ENCODE peak calls at places on chromosomes 3 and 15, in ten cellular contexts. S is lower lobe of right lung, A is breast epithelium, R is heart left ventricle, X is ovary, Q is kidney epithelial cell, V is GM23338, G is pancreas, I is MM.1S, F is tibial artery. Y is an unnamed sample. For H3K27me3, the result is how much of the 10 kb centered on the place peaks cover.

GRCh38 chr3:13282528-13282985 is 137.6 kb downstream of the NUP210 start:
- DNase-seq in S (peak), A (no peak), R (no peak), X (no peak), Q (no peak), V (peak), G (no peak), I (peak), F (no peak), Y (no peak)

GRCh38 chr15:75143738-75144334 is 57.8 kb upstream of the C15orf39 start:
- DNase-seq in S (no peak), A (no peak), R (no peak), X (no peak), Q (no peak), V (peak), G (no peak), I (no peak), F (no peak), Y (no peak)

GRCh38 chr3:25585361-25586166 is 79.1 kb downstream of the TOP2B start:
- DNase-seq in S (no peak), A (no peak), R (no peak), X (no peak), Q (no peak), V (no peak), G (no peak), I (no peak), F (no peak), Y (no peak)

GRCh38 chr3:136106101-136106500 is 90.0 kb downstream of the MSL2 start:
- DNase-seq in S (no peak), A (no peak), R (no peak), X (no peak), Q (no peak), V (no peak), G (no peak), I (no peak), F (no peak), Y (no peak)

GRCh38 chr15:58506064-58506490 is 74.3 kb downstream of the LIPC start:
- DNase-seq in S (no peak), A (peak), R (no peak), X (no peak), Q (no peak), V (no peak), G (no peak), I (no peak), F (no peak), Y (no peak)

GRCh38 chr3:37197810-37198371 is 23.5 kb upstream of the LRRFIP2 start:
- DNase-seq in S (no peak), A (no peak), R (no peak), X (no peak), Q (no peak), V (no peak), G (no peak), I (no peak), F (no peak), Y (no peak)

GRCh38 chr15:44092221-44092620 is 102.8 kb downstream of the FRMD5 start:
- DNase-seq in S (no peak), A (no peak), R (no peak), X (no peak), Q (peak), V (no peak), G (no peak), I (no peak), F (no peak), Y (no peak)

GRCh38 chr3:128083980-128084674 is 31.9 kb downstream of the SEC61A1 start:
- DNase-seq in S (no peak), A (no peak), R (no peak), X (peak), Q (no peak), V (no peak), G (peak), I (no peak), F (no peak), Y (no peak)

GRCh38 chr3:13483286-13483685 is 3.2 kb downstream of the HDAC11 start:
- DNase-seq in S (peak), A (no peak), R (no peak), X (no peak), Q (no peak), V (no peak), G (no peak), I (no peak), F (no peak), Y (no peak)

GRCh38 chr3:15796331-15796730 is 1.4 kb downstream of the ANKRD28 start:
- DNase-seq in S (no peak), A (no peak), R (no peak), X (no peak), Q (no peak), V (no peak), G (no peak), I (no peak), F (no peak), Y (no peak)

GRCh38 chr3:191966556-191966955 is 505.6 kb downstream of the PYDC2 start:
- DNase-seq in S (no peak), A (no peak), R (no peak), X (no peak), Q (no peak), V (no peak), G (no peak), I (no peak), F (no peak), Y (no peak)

GRCh38 chr3:163476179-163476578 is 1602.1 kb downstream of the SI start:
- DNase-seq in S (no peak), A (no peak), R (no peak), X (no peak), Q (no peak), V (peak), G (no peak), I (no peak), F (no peak), Y (no peak)

GRCh38 chr3:46549408-46549904 is 16.6 kb downstream of the LRRC2 start:
- DNase-seq in S (no peak), A (no peak), R (no peak), X (no peak), Q (no peak), V (peak), G (no peak), I (peak), F (no peak), Y (no peak)

GRCh38 chr3:72150634-72151412 is 365.9 kb upstream of the PROK2 start:
- DNase-seq in S (no peak), A (no peak), R (no peak), X (no peak), Q (no peak), V (no peak), G (peak), I (no peak), F (no peak), Y (no peak)

GRCh38 chr3:85605066-85605465 is 646.3 kb downstream of the CADM2 start:
- DNase-seq in S (no peak), A (no peak), R (no peak), X (no peak), Q (no peak), V (no peak), G (no peak), I (no peak), F (no peak), Y (no peak)

GRCh38 chr3:46998121-46998851 is 18.8 kb downstream of the NBEAL2 start:
- DNase-seq in S (peak), A (no peak), R (peak), X (no peak), Q (peak), V (peak), G (peak), I (no peak), F (peak), Y (peak)

GRCh38 chr3:45462522-45463262 is 74.3 kb downstream of the LARS2 start:
- DNase-seq in S (no peak), A (no peak), R (no peak), X (no peak), Q (no peak), V (no peak), G (no peak), I (no peak), F (no peak), Y (peak)

GRCh38 chr15:99969261-99969960 is 236.2 kb upstream of the LYSMD4 start:
- DNase-seq in S (no peak), A (no peak), R (no peak), X (no peak), Q (no peak), V (no peak), G (no peak), I (no peak), F (no peak), Y (no peak)

GRCh38 chr15:85406916-85407315 is 26.5 kb downstream of the AKAP13 start:
- DNase-seq in S (no peak), A (no peak), R (no peak), X (no peak), Q (no peak), V (no peak), G (no peak), I (no peak), F (no peak), Y (no peak)

GRCh38 chr3:59367150-59367549 is 317.3 kb upstream of the CFAP20DC start:
- DNase-seq in S (no peak), A (no peak), R (no peak), X (no peak), Q (no peak), V (no peak), G (no peak), I (peak), F (no peak), Y (no peak)

GRCh38 chr3:115713247-115713646 is 89.9 kb downstream of the GAP43 start:
- DNase-seq in S (peak), A (no peak), R (peak), X (no peak), Q (no peak), V (peak), G (peak), I (no peak), F (no peak), Y (no peak)

GRCh38 chr3:151379083-151379734 is 5.3 kb downstream of the P2RY12 start:
- DNase-seq in S (no peak), A (no peak), R (peak), X (peak), Q (no peak), V (peak), G (no peak), I (peak), F (peak), Y (no peak)

GRCh38 chr3:188294823-188295487 is 141.0 kb downstream of the LPP start:
- DNase-seq in S (no peak), A (peak), R (no peak), X (no peak), Q (peak), V (no peak), G (peak), I (no peak), F (no peak), Y (no peak)

GRCh38 chr3:53009826-53010539 is 35.9 kb downstream of the SFMBT1 start:
- DNase-seq in S (no peak), A (no peak), R (no peak), X (no peak), Q (no peak), V (peak), G (no peak), I (peak), F (no peak), Y (no peak)

GRCh38 chr15:51129513-51130197 is 34.9 kb upstream of the TNFAIP8L3 start:
- DNase-seq in S (no peak), A (no peak), R (no peak), X (no peak), Q (no peak), V (no peak), G (no peak), I (no peak), F (no peak), Y (no peak)

GRCh38 chr3:186417791-186418190 is 55.8 kb upstream of the DGKG start:
- DNase-seq in S (no peak), A (no peak), R (no peak), X (no peak), Q (no peak), V (no peak), G (no peak), I (no peak), F (no peak), Y (no peak)

GRCh38 chr3:14680716-14681115 is 5.8 kb downstream of the C3orf20 start:
- DNase-seq in S (no peak), A (no peak), R (no peak), X (no peak), Q (no peak), V (no peak), G (no peak), I (no peak), F (no peak), Y (no peak)

GRCh38 chr3:138033202-138033691 is 23.3 kb downstream of the CLDN18 start:
- DNase-seq in S (no peak), A (no peak), R (no peak), X (no peak), Q (no peak), V (no peak), G (no peak), I (no peak), F (no peak), Y (no peak)

GRCh38 chr3:183818706-183819624 is 6.4 kb downstream of the MAP6D1 start:
- DNase-seq in S (no peak), A (no peak), R (no peak), X (no peak), Q (no peak), V (no peak), G (no peak), I (no peak), F (no peak), Y (no peak)

GRCh38 chr15:60397772-60398445 is at the start of gene ANXA2:
- DNase-seq in S (peak), A (peak), R (peak), X (peak), Q (no peak), V (peak), G (peak), I (peak), F (peak), Y (peak)

GRCh38 chr3:18070944-18071343 is 328.5 kb upstream of the TBC1D5 start:
- DNase-seq in S (no peak), A (no peak), R (no peak), X (no peak), Q (no peak), V (no peak), G (no peak), I (no peak), F (no peak), Y (no peak)

GRCh38 chr3:11140713-11141104 is 13.6 kb upstream of the HRH1 start:
- DNase-seq in S (no peak), A (no peak), R (no peak), X (no peak), Q (no peak), V (no peak), G (no peak), I (no peak), F (no peak), Y (no peak)

GRCh38 chr15:40255033-40255432 is 16.2 kb downstream of the PAK6 start:
- DNase-seq in S (no peak), A (no peak), R (no peak), X (no peak), Q (no peak), V (no peak), G (no peak), I (no peak), F (no peak), Y (no peak)

GRCh38 chr3:53941945-53942344 is 50.3 kb upstream of the SELENOK start:
- DNase-seq in S (no peak), A (no peak), R (no peak), X (no peak), Q (no peak), V (peak), G (no peak), I (no peak), F (no peak), Y (no peak)

GRCh38 chr15:63677778-63678177 is 80.6 kb downstream of the FBXL22 start:
- DNase-seq in S (peak), A (no peak), R (peak), X (no peak), Q (no peak), V (peak), G (peak), I (no peak), F (peak), Y (no peak)

GRCh38 chr3:124586126-124587052 is 143.9 kb upstream of the UMPS start:
- DNase-seq in S (no peak), A (no peak), R (peak), X (no peak), Q (no peak), V (peak), G (no peak), I (no peak), F (no peak), Y (no peak)

GRCh38 chr15:60020736-60021135 is 16.6 kb downstream of the FOXB1 start:
- DNase-seq in S (no peak), A (no peak), R (no peak), X (no peak), Q (no peak), V (no peak), G (no peak), I (no peak), F (no peak), Y (no peak)

GRCh38 chr3:126540342-126540849 is 16.4 kb downstream of the CHST13 start:
- DNase-seq in S (peak), A (no peak), R (peak), X (no peak), Q (peak), V (no peak), G (peak), I (no peak), F (peak), Y (no peak)

GRCh38 chr15:99917237-99917636 is 184.0 kb upstream of the LYSMD4 start:
- DNase-seq in S (no peak), A (no peak), R (no peak), X (no peak), Q (no peak), V (no peak), G (no peak), I (no peak), F (no peak), Y (no peak)

GRCh38 chr3:94001191-94001590 is 21.2 kb downstream of the ARL13B start:
- DNase-seq in S (no peak), A (no peak), R (no peak), X (no peak), Q (no peak), V (no peak), G (no peak), I (no peak), F (no peak), Y (no peak)

GRCh38 chr3:94008253-94008652 is 20.1 kb downstream of the STX19 start:
- DNase-seq in S (no peak), A (no peak), R (no peak), X (no peak), Q (no peak), V (no peak), G (no peak), I (no peak), F (no peak), Y (no peak)

GRCh38 chr3:94001825-94002495 is 22.0 kb downstream of the ARL13B start:
- DNase-seq in S (no peak), A (no peak), R (no peak), X (no peak), Q (no peak), V (no peak), G (no peak), I (no peak), F (no peak), Y (no peak)

GRCh38 chr3:94009612-94010011 is 18.8 kb downstream of the STX19 start:
- DNase-seq in S (no peak), A (no peak), R (no peak), X (no peak), Q (no peak), V (no peak), G (no peak), I (no peak), F (no peak), Y (no peak)

DNA sequence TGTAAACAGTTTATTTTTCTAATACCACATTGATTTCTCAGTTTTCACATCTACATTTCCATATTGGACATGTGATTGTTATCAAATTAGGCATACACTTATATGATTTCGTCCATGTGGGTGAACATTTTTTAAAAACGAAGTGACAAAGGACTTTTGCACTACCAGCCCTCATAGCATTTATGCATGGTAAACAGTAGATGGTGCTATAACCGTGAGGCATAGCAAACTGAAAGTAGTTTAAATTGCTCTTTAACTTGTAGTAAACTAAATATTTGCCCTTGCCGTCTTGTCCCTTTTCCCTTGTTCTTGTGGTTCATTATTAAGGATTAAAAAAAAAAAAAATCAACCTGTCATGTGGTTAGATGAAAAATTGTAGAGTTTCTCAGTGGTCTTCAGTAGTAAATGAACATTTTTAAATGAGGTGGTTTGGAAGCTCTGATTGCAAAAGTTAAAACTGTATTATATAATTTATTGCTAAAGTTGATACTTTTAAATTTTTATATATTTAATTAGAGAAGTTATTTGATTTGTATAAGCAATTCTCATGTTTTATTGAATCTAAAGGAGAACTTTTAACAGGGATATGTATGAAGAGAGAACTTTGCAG is 24.0 kb downstream of the STX19 start:
- DNase-seq in S (no peak), A (no peak), R (no peak), X (no peak), Q (peak), V (peak), G (no peak), I (peak), F (no peak), Y (no peak)
- H3K4me3 ChIP-seq in S (peak), A (no peak), R (peak), X (peak), Q (no peak), V (no peak), G (no peak), I (peak), F (peak), Y (peak)

GRCh38 chr3:108124337-108125150 is 33.7 kb upstream of the CD47 start:
- DNase-seq in S (no peak), A (no peak), R (no peak), X (no peak), Q (no peak), V (peak), G (no peak), I (peak), F (no peak), Y (peak)
- TF ChIP-seq CTCF in S (no peak), A (no peak), R (no peak), X (no peak), Q (no peak), V (no peak), G (no peak), I (peak), F (no peak), Y (no peak)

DNA sequence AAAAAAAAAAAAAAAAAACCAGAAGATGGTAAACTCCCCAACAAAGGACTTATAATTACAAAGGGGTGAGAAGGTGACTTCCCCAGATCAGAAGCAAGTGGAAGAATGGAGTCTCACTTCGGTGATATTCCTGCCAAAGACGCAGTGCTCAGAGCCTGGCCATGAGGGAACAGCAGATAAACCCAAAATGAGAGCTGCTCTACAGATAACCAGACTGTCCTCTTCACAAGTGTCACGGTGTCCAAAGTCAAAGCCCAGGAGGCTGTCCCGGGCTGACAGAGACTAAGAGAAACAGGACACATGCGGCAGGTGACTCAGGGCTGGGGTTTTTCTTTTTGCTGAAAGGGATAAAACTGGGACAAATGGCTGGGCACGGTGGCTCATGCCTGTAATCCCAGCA is 48.8 kb downstream of the HMCES start:
- DNase-seq in S (no peak), A (no peak), R (no peak), X (no peak), Q (no peak), V (no peak), G (no peak), I (no peak), F (no peak), Y (no peak)
- H3K27me3 ChIP-seq in S (under half), A (under half), R (under half), X (under half), Q (under half), V (under half), G (under half), I (under half), F (under half), Y (under half)

GRCh38 chr3:157816296-157816695 is 289.9 kb downstream of the SHOX2 start:
- DNase-seq in S (no peak), A (no peak), R (no peak), X (no peak), Q (no peak), V (no peak), G (no peak), I (no peak), F (no peak), Y (no peak)

GRCh38 chr3:157807286-157807685 is 298.9 kb downstream of the SHOX2 start:
- DNase-seq in S (no peak), A (no peak), R (no peak), X (no peak), Q (no peak), V (no peak), G (no peak), I (no peak), F (no peak), Y (no peak)

GRCh38 chr3:157805553-157805952 is 300.7 kb downstream of the SHOX2 start:
- DNase-seq in S (no peak), A (no peak), R (no peak), X (no peak), Q (no peak), V (no peak), G (no peak), I (no peak), F (no peak), Y (no peak)

GRCh38 chr3:157810924-157811718 is 295.1 kb downstream of the SHOX2 start:
- DNase-seq in S (no peak), A (no peak), R (no peak), X (no peak), Q (no peak), V (no peak), G (no peak), I (peak), F (no peak), Y (no peak)
- H3K4me3 ChIP-seq in S (no peak), A (no peak), R (no peak), X (no peak), Q (no peak), V (no peak), G (no peak), I (no peak), F (no peak), Y (no peak)

Y was measured in GM06990.